ENCODE peak calls at places on chromosomes 16 and 17, in four cellular contexts. One of them, this sample, is unnamed. For H3K27me3, the result is how much of the 10 kb centered on the place peaks cover.

GRCh38 chr17:54662978-54663876 is 237.4 kb upstream of the TOM1L1 start:
- DNase-seq in cardiac muscle cell: no peak
- DNase-seq in mammary epithelial cell: no peak
- DNase-seq in dorsolateral prefrontal cortex: no peak
- DNase-seq in this sample: no peak

GRCh38 chr16:50372611-50373344 is 4.0 kb upstream of the BRD7 start:
- DNase-seq in cardiac muscle cell: no peak
- DNase-seq in mammary epithelial cell: peak
- DNase-seq in dorsolateral prefrontal cortex: peak
- DNase-seq in this sample: peak

GRCh38 chr17:74153821-74154430 is 49.6 kb upstream of the RPL38 start:
- DNase-seq in cardiac muscle cell: no peak
- DNase-seq in mammary epithelial cell: no peak
- DNase-seq in dorsolateral prefrontal cortex: no peak
- DNase-seq in this sample: no peak

GRCh38 chr17:81039854-81040758 is 5.2 kb downstream of the BAIAP2 start:
- DNase-seq in cardiac muscle cell: peak
- DNase-seq in mammary epithelial cell: peak
- DNase-seq in dorsolateral prefrontal cortex: no peak
- DNase-seq in this sample: no peak

GRCh38 chr16:2090819-2091721 is 43.3 kb downstream of the TSC2 start:
- DNase-seq in cardiac muscle cell: peak
- DNase-seq in mammary epithelial cell: no peak
- DNase-seq in dorsolateral prefrontal cortex: peak
- DNase-seq in this sample: peak

GRCh38 chr16:89402962-89403361 is 87.4 kb downstream of the ANKRD11 start:
- DNase-seq in cardiac muscle cell: no peak
- DNase-seq in mammary epithelial cell: no peak
- DNase-seq in dorsolateral prefrontal cortex: no peak
- DNase-seq in this sample: no peak

GRCh38 chr16:75264999-75265910 is 13.8 kb upstream of the BCAR1 start:
- DNase-seq in cardiac muscle cell: no peak
- DNase-seq in mammary epithelial cell: no peak
- DNase-seq in dorsolateral prefrontal cortex: no peak
- DNase-seq in this sample: no peak

GRCh38 chr17:12024332-12024731 is 3.7 kb downstream of the MAP2K4 start:
- DNase-seq in cardiac muscle cell: peak
- DNase-seq in mammary epithelial cell: peak
- DNase-seq in dorsolateral prefrontal cortex: no peak
- DNase-seq in this sample: no peak

GRCh38 chr17:74427048-74427762 is 4.7 kb upstream of the GPRC5C start:
- DNase-seq in cardiac muscle cell: no peak
- DNase-seq in mammary epithelial cell: peak
- DNase-seq in dorsolateral prefrontal cortex: no peak
- DNase-seq in this sample: no peak

GRCh38 chr16:67939507-67940435 is 3.1 kb upstream of the PSMB10 start:
- DNase-seq in cardiac muscle cell: no peak
- DNase-seq in mammary epithelial cell: no peak
- DNase-seq in dorsolateral prefrontal cortex: no peak
- DNase-seq in this sample: peak

GRCh38 chr17:81553616-81554181 is 1.5 kb upstream of the FAAP100 start:
- DNase-seq in cardiac muscle cell: peak
- DNase-seq in mammary epithelial cell: peak
- DNase-seq in dorsolateral prefrontal cortex: no peak
- DNase-seq in this sample: no peak

GRCh38 chr17:42317256-42317966 is 29.1 kb downstream of the STAT5A start:
- DNase-seq in cardiac muscle cell: no peak
- DNase-seq in mammary epithelial cell: no peak
- DNase-seq in dorsolateral prefrontal cortex: peak
- DNase-seq in this sample: no peak

GRCh38 chr16:25027281-25027680 is 12.1 kb upstream of the ARHGAP17 start:
- DNase-seq in cardiac muscle cell: no peak
- DNase-seq in mammary epithelial cell: no peak
- DNase-seq in dorsolateral prefrontal cortex: no peak
- DNase-seq in this sample: no peak

GRCh38 chr17:40550608-40551007 is 14.7 kb downstream of the CCR7 start:
- DNase-seq in cardiac muscle cell: peak
- DNase-seq in mammary epithelial cell: no peak
- DNase-seq in dorsolateral prefrontal cortex: peak
- DNase-seq in this sample: peak

GRCh38 chr16:7772722-7773121 is 440.1 kb downstream of the RBFOX1 start:
- DNase-seq in cardiac muscle cell: no peak
- DNase-seq in mammary epithelial cell: no peak
- DNase-seq in dorsolateral prefrontal cortex: no peak
- DNase-seq in this sample: no peak

GRCh38 chr16:57022445-57022844 is 33.1 kb downstream of the NLRC5 start:
- DNase-seq in cardiac muscle cell: no peak
- DNase-seq in mammary epithelial cell: no peak
- DNase-seq in dorsolateral prefrontal cortex: no peak
- DNase-seq in this sample: no peak

GRCh38 chr16:84489141-84489540 is 15.3 kb downstream of the MEAK7 start:
- DNase-seq in cardiac muscle cell: no peak
- DNase-seq in mammary epithelial cell: no peak
- DNase-seq in dorsolateral prefrontal cortex: no peak
- DNase-seq in this sample: no peak

GRCh38 chr17:286571-286970 is 66.0 kb downstream of the RPH3AL start:
- DNase-seq in cardiac muscle cell: no peak
- DNase-seq in mammary epithelial cell: no peak
- DNase-seq in dorsolateral prefrontal cortex: no peak
- DNase-seq in this sample: no peak

GRCh38 chr17:81429353-81429774 is 34.1 kb downstream of the BAHCC1 start:
- DNase-seq in cardiac muscle cell: peak
- DNase-seq in mammary epithelial cell: peak
- DNase-seq in dorsolateral prefrontal cortex: peak
- DNase-seq in this sample: peak

GRCh38 chr17:65370669-65371126 is 190.8 kb downstream of the AXIN2 start:
- DNase-seq in cardiac muscle cell: no peak
- DNase-seq in mammary epithelial cell: no peak
- DNase-seq in dorsolateral prefrontal cortex: no peak
- DNase-seq in this sample: no peak

GRCh38 chr17:45751466-45751865 is 32.7 kb upstream of the CRHR1 start:
- DNase-seq in cardiac muscle cell: no peak
- DNase-seq in mammary epithelial cell: no peak
- DNase-seq in dorsolateral prefrontal cortex: no peak
- DNase-seq in this sample: no peak

GRCh38 chr16:54568897-54569807 is 282.6 kb upstream of the IRX3 start:
- DNase-seq in cardiac muscle cell: no peak
- DNase-seq in mammary epithelial cell: no peak
- DNase-seq in dorsolateral prefrontal cortex: no peak
- DNase-seq in this sample: peak

GRCh38 chr17:49895812-49896211 is 47.9 kb upstream of the TAC4 start:
- DNase-seq in cardiac muscle cell: no peak
- DNase-seq in mammary epithelial cell: no peak
- DNase-seq in dorsolateral prefrontal cortex: no peak
- DNase-seq in this sample: no peak

GRCh38 chr17:2547176-2547575 is 35.5 kb upstream of the METTL16 start:
- DNase-seq in cardiac muscle cell: peak
- DNase-seq in mammary epithelial cell: peak
- DNase-seq in dorsolateral prefrontal cortex: no peak
- DNase-seq in this sample: no peak

GRCh38 chr17:21361020-21361809 is 14.9 kb upstream of the KCNJ12 start:
- DNase-seq in cardiac muscle cell: no peak
- DNase-seq in mammary epithelial cell: no peak
- DNase-seq in dorsolateral prefrontal cortex: no peak
- DNase-seq in this sample: no peak

GRCh38 chr17:29250666-29251065 is 4.0 kb downstream of the CRYBA1 start:
- DNase-seq in cardiac muscle cell: no peak
- DNase-seq in mammary epithelial cell: no peak
- DNase-seq in dorsolateral prefrontal cortex: no peak
- DNase-seq in this sample: no peak

GRCh38 chr16:35909351-35909954 is 2450.0 kb downstream of the TP53TG3F start:
- DNase-seq in cardiac muscle cell: no peak
- DNase-seq in mammary epithelial cell: no peak
- DNase-seq in dorsolateral prefrontal cortex: no peak
- DNase-seq in this sample: no peak

GRCh38 chr16:9364721-9365693 is 273.6 kb downstream of the HAPSTR1 start:
- DNase-seq in cardiac muscle cell: no peak
- DNase-seq in mammary epithelial cell: no peak
- DNase-seq in dorsolateral prefrontal cortex: peak
- DNase-seq in this sample: peak

GRCh38 chr16:1678500-1679098 is 520 bp downstream of the JPT2 start:
- DNase-seq in cardiac muscle cell: peak
- DNase-seq in mammary epithelial cell: peak
- DNase-seq in dorsolateral prefrontal cortex: peak
- DNase-seq in this sample: no peak

GRCh38 chr17:59490259-59490658 is 75.2 kb upstream of the DHX40 start:
- DNase-seq in cardiac muscle cell: no peak
- DNase-seq in mammary epithelial cell: no peak
- DNase-seq in dorsolateral prefrontal cortex: no peak
- DNase-seq in this sample: no peak

GRCh38 chr17:63930951-63931575 is 1.1 kb downstream of the CD79B start:
- DNase-seq in cardiac muscle cell: peak
- DNase-seq in mammary epithelial cell: no peak
- DNase-seq in dorsolateral prefrontal cortex: no peak
- DNase-seq in this sample: peak

GRCh38 chr17:55577011-55577586 is 65.8 kb upstream of the SMIM36 start:
- DNase-seq in cardiac muscle cell: peak
- DNase-seq in mammary epithelial cell: peak
- DNase-seq in dorsolateral prefrontal cortex: no peak
- DNase-seq in this sample: peak

GRCh38 chr16:72312862-72313261 is 140.9 kb upstream of the PMFBP1 start:
- DNase-seq in cardiac muscle cell: peak
- DNase-seq in mammary epithelial cell: no peak
- DNase-seq in dorsolateral prefrontal cortex: no peak
- DNase-seq in this sample: no peak

GRCh38 chr16:62077998-62078397 is 41.8 kb upstream of the CDH8 start:
- DNase-seq in cardiac muscle cell: no peak
- DNase-seq in mammary epithelial cell: no peak
- DNase-seq in dorsolateral prefrontal cortex: no peak
- DNase-seq in this sample: no peak

GRCh38 chr17:39529455-39529854 is 68.2 kb downstream of the CDK12 start:
- DNase-seq in cardiac muscle cell: no peak
- DNase-seq in mammary epithelial cell: no peak
- DNase-seq in dorsolateral prefrontal cortex: no peak
- DNase-seq in this sample: no peak

GRCh38 chr17:31015639-31016038 is 44.8 kb downstream of the RNF135 start:
- DNase-seq in cardiac muscle cell: no peak
- DNase-seq in mammary epithelial cell: no peak
- DNase-seq in dorsolateral prefrontal cortex: no peak
- DNase-seq in this sample: no peak
- TF ChIP-seq CTCF in cardiac muscle cell: no peak
- TF ChIP-seq CTCF in mammary epithelial cell: no peak
- TF ChIP-seq CTCF in dorsolateral prefrontal cortex: no peak
- TF ChIP-seq CTCF in this sample: peak

GRCh38 chr17:3795758-3796102 is 5.3 kb downstream of the ITGAE start:
- DNase-seq in cardiac muscle cell: no peak
- DNase-seq in mammary epithelial cell: no peak
- DNase-seq in dorsolateral prefrontal cortex: no peak
- DNase-seq in this sample: no peak
- H3K27ac ChIP-seq in cardiac muscle cell: no peak
- H3K27ac ChIP-seq in mammary epithelial cell: no peak
- H3K27ac ChIP-seq in dorsolateral prefrontal cortex: no peak
- H3K27ac ChIP-seq in this sample: no peak

GRCh38 chr17:79186406-79186805 is 111.8 kb downstream of the ENGASE start:
- DNase-seq in cardiac muscle cell: no peak
- DNase-seq in mammary epithelial cell: no peak
- DNase-seq in dorsolateral prefrontal cortex: no peak
- DNase-seq in this sample: no peak

GRCh38 chr17:79187186-79187585 is 112.6 kb downstream of the ENGASE start:
- DNase-seq in cardiac muscle cell: no peak
- DNase-seq in mammary epithelial cell: no peak
- DNase-seq in dorsolateral prefrontal cortex: no peak
- DNase-seq in this sample: no peak

GRCh38 chr17:79183221-79184158 is 108.9 kb downstream of the ENGASE start:
- DNase-seq in cardiac muscle cell: peak
- DNase-seq in mammary epithelial cell: peak
- DNase-seq in dorsolateral prefrontal cortex: no peak
- DNase-seq in this sample: no peak

GRCh38 chr17:79188048-79188447 is 113.4 kb downstream of the ENGASE start:
- DNase-seq in cardiac muscle cell: peak
- DNase-seq in mammary epithelial cell: no peak
- DNase-seq in dorsolateral prefrontal cortex: peak
- DNase-seq in this sample: no peak

GRCh38 chr17:79185671-79186070 is 111.0 kb downstream of the ENGASE start:
- DNase-seq in cardiac muscle cell: no peak
- DNase-seq in mammary epithelial cell: no peak
- DNase-seq in dorsolateral prefrontal cortex: no peak
- DNase-seq in this sample: no peak
- H3K27me3 ChIP-seq in cardiac muscle cell: half or more
- H3K27me3 ChIP-seq in mammary epithelial cell: under half
- H3K27me3 ChIP-seq in dorsolateral prefrontal cortex: half or more
- H3K27me3 ChIP-seq in this sample: half or more

GRCh38 chr17:4008082-4008435 is 43.8 kb upstream of the ATP2A3 start:
- DNase-seq in cardiac muscle cell: no peak
- DNase-seq in mammary epithelial cell: no peak
- DNase-seq in dorsolateral prefrontal cortex: no peak
- DNase-seq in this sample: no peak
- TF ChIP-seq CTCF in cardiac muscle cell: peak
- TF ChIP-seq CTCF in mammary epithelial cell: no peak
- TF ChIP-seq CTCF in dorsolateral prefrontal cortex: no peak
- TF ChIP-seq CTCF in this sample: no peak

DNA sequence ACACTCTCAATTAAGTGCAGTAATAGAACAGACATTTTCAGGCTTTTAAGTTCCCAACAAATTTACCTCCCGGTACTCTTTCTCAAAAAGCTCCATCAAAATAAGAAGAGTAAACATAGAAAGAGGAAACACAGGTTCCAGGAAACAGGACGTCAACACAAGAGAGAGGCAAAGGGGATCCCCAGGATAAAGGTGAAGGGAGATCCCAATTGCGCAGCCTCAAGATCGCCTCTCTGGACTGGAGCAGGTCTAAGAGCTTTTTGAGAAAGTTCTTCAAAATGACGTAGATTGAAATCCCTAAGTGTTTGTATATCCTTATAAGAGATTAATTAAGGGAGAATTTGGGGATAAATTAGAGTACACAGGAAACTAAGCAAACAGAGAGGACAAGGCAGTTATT is 3.9 kb upstream of the FXR2 start:
- DNase-seq in cardiac muscle cell: no peak
- DNase-seq in mammary epithelial cell: no peak
- DNase-seq in dorsolateral prefrontal cortex: no peak
- DNase-seq in this sample: no peak
- H3K27ac ChIP-seq in cardiac muscle cell: no peak
- H3K27ac ChIP-seq in mammary epithelial cell: no peak
- H3K27ac ChIP-seq in dorsolateral prefrontal cortex: no peak
- H3K27ac ChIP-seq in this sample: no peak

DNA sequence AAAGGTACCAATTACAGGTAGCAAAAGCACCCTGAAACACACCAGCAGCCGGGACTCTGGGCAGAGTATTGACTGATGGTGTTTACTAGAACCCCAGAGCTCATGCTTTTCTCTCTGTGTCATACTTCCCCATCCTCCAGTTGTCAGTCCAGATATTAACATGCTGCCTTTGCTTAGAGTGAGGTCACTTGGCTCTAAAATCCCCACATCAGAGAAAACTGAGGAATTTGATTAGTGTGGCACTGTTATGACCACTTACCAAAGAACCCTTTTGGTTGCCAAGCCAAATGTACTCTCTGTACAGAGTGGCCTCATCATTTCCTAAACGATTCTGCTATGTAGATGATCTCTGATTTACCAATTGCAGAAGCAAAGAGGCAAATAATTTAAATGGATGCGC is 80.4 kb downstream of the ABCC12 start:
- DNase-seq in cardiac muscle cell: no peak
- DNase-seq in mammary epithelial cell: no peak
- DNase-seq in dorsolateral prefrontal cortex: no peak
- DNase-seq in this sample: no peak
- H3K27me3 ChIP-seq in cardiac muscle cell: under half
- H3K27me3 ChIP-seq in mammary epithelial cell: under half
- H3K27me3 ChIP-seq in dorsolateral prefrontal cortex: under half
- H3K27me3 ChIP-seq in this sample: under half

GRCh38 chr16:30378236-30379164 is 3.9 kb downstream of the SEPTIN1 start:
- DNase-seq in cardiac muscle cell: peak
- DNase-seq in mammary epithelial cell: peak
- DNase-seq in dorsolateral prefrontal cortex: peak
- DNase-seq in this sample: peak
- TF ChIP-seq CTCF in cardiac muscle cell: peak
- TF ChIP-seq CTCF in mammary epithelial cell: peak
- TF ChIP-seq CTCF in dorsolateral prefrontal cortex: peak
- TF ChIP-seq CTCF in this sample: peak